ENCODE peak calls at places on chromosomes 11 and 22, in seven cellular contexts. L is fibroblast of lung, F is AG09319, T is gastrocnemius medialis, R is RWPE1, H is AG04449, Q is A549. X is an unnamed sample.

GRCh38 chr11:133506023-133506422 is 26.3 kb downstream of the OPCML start:
- DNase-seq in Q (no peak), F (no peak), T (no peak), L (no peak), H (no peak), R (no peak), X (no peak)

GRCh38 chr11:114168691-114169090 is 109.2 kb downstream of the ZBTB16 start:
- DNase-seq in R (no peak), L (no peak), Q (no peak), F (no peak), H (no peak), T (no peak), X (no peak)

GRCh38 chr22:49306632-49306975 is 521.1 kb downstream of the BRD1 start:
- DNase-seq in R (no peak), L (no peak), H (no peak), F (no peak), Q (no peak), T (no peak), X (no peak)

GRCh38 chr22:44824271-44824670 is 71.9 kb downstream of the ARHGAP8 start:
- DNase-seq in R (no peak), H (no peak), Q (no peak), T (no peak), L (no peak), F (no peak), X (peak)

GRCh38 chr11:85590848-85591483 is 36.2 kb downstream of the DLG2 start:
- DNase-seq in T (no peak), H (no peak), R (peak), F (peak), L (peak), Q (peak), X (no peak)

GRCh38 chr22:40030757-40031092 is 36.0 kb downstream of the FAM83F start:
- DNase-seq in L (no peak), H (no peak), Q (no peak), F (no peak), T (no peak), R (no peak), X (no peak)

GRCh38 chr22:29269731-29270474 is 1.8 kb downstream of the EWSR1 start:
- DNase-seq in F (no peak), T (no peak), L (peak), R (no peak), H (no peak), Q (no peak), X (no peak)

GRCh38 chr11:82980292-82980691 is 78.8 kb downstream of the DDIAS start:
- DNase-seq in L (peak), R (peak), H (peak), T (no peak), F (peak), Q (peak), X (no peak)

GRCh38 chr11:121138259-121138658 is 37.2 kb downstream of the TECTA start:
- DNase-seq in T (no peak), R (no peak), Q (no peak), L (no peak), F (no peak), H (no peak), X (no peak)

GRCh38 chr11:69335461-69336386 is 41.8 kb downstream of the MYEOV start:
- DNase-seq in F (no peak), T (no peak), R (no peak), L (peak), Q (no peak), H (no peak), X (no peak)

GRCh38 chr11:34416746-34417145 is 22.0 kb upstream of the CAT start:
- DNase-seq in T (no peak), F (no peak), H (no peak), L (no peak), Q (no peak), R (no peak), X (no peak)

GRCh38 chr11:134045799-134046635 is 22.9 kb upstream of the JAM3 start:
- DNase-seq in L (peak), Q (no peak), F (no peak), H (no peak), T (no peak), R (no peak), X (no peak)

GRCh38 chr11:65439331-65440181 is 17.0 kb downstream of the NEAT1 start:
- DNase-seq in L (peak), H (no peak), F (no peak), T (no peak), R (no peak), Q (peak), X (no peak)

GRCh38 chr22:24926849-24927579 is 19.5 kb downstream of the LHFPL7 start:
- DNase-seq in Q (no peak), H (no peak), T (no peak), F (no peak), L (peak), R (peak), X (no peak)

GRCh38 chr11:7905549-7905948 is 25.5 kb downstream of the OR10A6 start:
- DNase-seq in Q (no peak), L (no peak), F (no peak), T (no peak), H (no peak), R (no peak), X (no peak)

GRCh38 chr11:61603667-61604066 is 22.8 kb upstream of the SYT7 start:
- DNase-seq in T (no peak), H (no peak), L (no peak), R (no peak), F (no peak), Q (no peak), X (no peak)

GRCh38 chr11:86990520-86990919 is 35.3 kb upstream of the FZD4 start:
- DNase-seq in F (peak), H (no peak), L (peak), Q (peak), T (no peak), R (peak), X (no peak)

GRCh38 chr11:59802639-59803176 is 7.9 kb downstream of the MRPL16 start:
- DNase-seq in R (peak), L (peak), H (no peak), Q (peak), F (no peak), T (no peak), X (no peak)

GRCh38 chr22:39278040-39278439 is 33.3 kb upstream of the PDGFB start:
- DNase-seq in R (no peak), Q (no peak), L (peak), F (no peak), T (peak), H (no peak), X (no peak)

GRCh38 chr11:119366690-119367620 is 14.5 kb downstream of the USP2 start:
- DNase-seq in T (no peak), L (no peak), R (no peak), Q (no peak), F (no peak), H (no peak), X (no peak)

GRCh38 chr11:100515087-100515486 is 172.0 kb upstream of the ARHGAP42 start:
- DNase-seq in H (no peak), F (no peak), Q (peak), T (no peak), R (peak), L (peak), X (no peak)

GRCh38 chr22:41596776-41597634 is 7.4 kb upstream of the PMM1 start:
- DNase-seq in T (no peak), Q (peak), R (no peak), F (no peak), H (no peak), L (peak), X (no peak)

GRCh38 chr11:44709966-44710365 is 16.8 kb upstream of the TSPAN18 start:
- DNase-seq in R (no peak), H (no peak), L (peak), T (no peak), Q (no peak), F (no peak), X (no peak)

GRCh38 chr22:17633217-17633997 is 4.9 kb upstream of the ATP6V1E1 start:
- DNase-seq in Q (peak), R (peak), T (peak), F (no peak), L (peak), H (peak), X (no peak)

GRCh38 chr11:111851636-111852035 is 19.7 kb downstream of the ALG9 start:
- DNase-seq in F (no peak), R (no peak), Q (no peak), L (no peak), H (no peak), T (no peak), X (no peak)

GRCh38 chr11:6640036-6640984 is 15.3 kb downstream of the DCHS1 start:
- DNase-seq in H (no peak), Q (no peak), L (no peak), F (no peak), T (no peak), R (no peak), X (peak)

GRCh38 chr11:84645988-84646689 is 981.0 kb downstream of the DLG2 start:
- DNase-seq in T (no peak), Q (no peak), H (no peak), F (no peak), R (no peak), L (no peak), X (no peak)

GRCh38 chr11:75031224-75031753 is 42.6 kb downstream of the NEU3 start:
- DNase-seq in R (peak), L (peak), Q (peak), F (no peak), H (peak), T (no peak), X (no peak)

GRCh38 chr11:32400196-32400595 is 35.1 kb downstream of the WT1 start:
- DNase-seq in T (no peak), L (peak), Q (no peak), H (no peak), R (no peak), F (no peak), X (no peak)

GRCh38 chr11:126152586-126152985 is 58.9 kb downstream of the RPUSD4 start:
- DNase-seq in L (no peak), Q (no peak), H (no peak), T (no peak), R (no peak), F (no peak), X (no peak)

DNA sequence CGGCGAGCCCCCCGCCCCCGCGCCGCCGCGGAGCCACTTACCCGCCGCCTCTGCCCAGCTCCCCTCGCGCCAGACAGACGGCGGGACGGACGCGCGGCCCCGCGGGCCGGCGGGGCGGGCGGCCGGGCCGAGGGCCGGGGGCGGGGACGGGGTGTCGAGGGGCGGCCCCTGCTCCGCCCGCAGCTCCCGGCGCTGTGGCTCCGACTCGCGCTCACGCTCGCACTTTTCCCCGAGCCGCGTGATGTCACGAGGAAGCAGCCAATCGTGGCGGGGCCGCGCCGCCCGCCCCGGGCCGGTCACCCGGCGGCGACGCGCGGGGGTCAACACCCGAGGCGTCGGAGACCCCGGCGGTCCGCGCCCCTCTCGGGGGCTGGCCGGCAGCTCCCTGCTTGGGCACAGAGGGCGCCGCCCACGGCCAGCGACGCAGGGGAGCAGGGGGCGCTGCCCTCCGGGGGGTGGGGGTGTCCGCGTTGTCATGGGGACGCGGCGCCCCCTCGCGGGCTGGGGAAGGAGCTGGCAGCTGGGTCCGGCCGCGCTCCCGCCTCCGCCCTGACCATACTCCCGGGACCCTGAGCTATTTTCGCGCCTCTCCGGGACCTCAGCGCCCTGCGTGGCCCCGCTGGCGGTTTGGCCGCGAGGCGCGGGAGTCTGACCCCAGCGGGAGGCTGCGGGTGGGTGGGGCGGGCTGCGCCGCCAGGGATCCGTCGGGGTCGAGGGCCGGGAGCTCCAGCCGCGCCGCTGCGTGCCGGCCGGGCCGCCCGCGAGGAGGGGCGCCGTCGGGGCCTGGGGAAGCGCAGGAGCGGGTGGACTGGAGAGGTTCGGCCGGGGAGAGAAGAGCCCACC is at the start of gene CHRM4:
- DNase-seq in F (no peak), Q (peak), R (peak), T (no peak), H (no peak), L (peak), X (no peak)
- TF ChIP-seq CTCF in F (peak), Q (peak), R (peak), T (no peak), H (peak), L (peak), X (peak)

DNA sequence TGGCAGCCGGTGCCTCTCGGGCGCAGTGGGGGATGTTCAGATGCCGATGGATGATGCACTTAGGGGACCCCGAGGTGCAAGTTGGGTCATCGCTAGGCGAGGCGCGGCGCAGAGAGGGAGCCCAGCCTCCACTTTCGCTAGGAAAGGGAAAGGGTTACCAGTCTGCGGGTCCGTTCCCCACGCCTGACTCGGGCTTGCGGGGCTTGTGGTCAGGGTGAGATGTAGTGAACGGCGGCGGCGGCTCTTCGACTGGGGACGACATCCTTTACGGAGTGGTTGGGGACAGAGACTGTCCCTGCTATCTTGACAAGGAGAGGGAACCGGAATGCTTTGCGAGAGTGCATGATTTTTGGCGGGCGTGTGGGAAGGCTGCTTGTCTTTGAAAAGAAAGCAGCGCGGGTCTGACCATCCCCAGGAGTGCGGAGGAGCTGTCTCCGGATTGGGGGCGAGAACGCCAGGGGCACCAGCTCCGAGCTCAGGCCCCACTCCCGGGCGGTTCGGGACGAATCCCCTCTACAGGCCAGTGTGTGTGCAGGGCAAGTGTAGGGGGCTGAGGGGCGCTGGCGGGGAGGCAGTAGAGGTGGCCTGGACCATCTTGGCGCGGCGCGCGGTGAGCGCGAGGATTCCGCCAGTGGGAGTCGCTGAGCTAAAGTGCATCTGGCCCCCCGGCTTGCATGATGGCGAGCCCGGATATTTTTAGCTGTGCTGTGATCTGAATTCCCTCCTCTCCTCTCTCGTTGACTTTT is 1.1 kb downstream of the FAT3 start:
- DNase-seq in F (no peak), Q (no peak), H (no peak), T (no peak), L (no peak), R (no peak), X (peak)
- TF ChIP-seq CTCF in F (peak), Q (no peak), H (peak), T (no peak), L (peak), R (no peak), X (peak)

GRCh38 chr11:67647471-67647870 is 3.1 kb downstream of the ACY3 start:
- DNase-seq in Q (no peak), R (no peak), H (no peak), T (no peak), F (no peak), L (no peak), X (no peak)

GRCh38 chr11:67648796-67649613 is 1.5 kb downstream of the ACY3 start:
- DNase-seq in H (no peak), Q (no peak), T (no peak), L (no peak), F (no peak), R (no peak), X (no peak)

GRCh38 chr11:67649634-67650540 is 643 bp downstream of the ACY3 start:
- DNase-seq in F (no peak), L (no peak), R (no peak), Q (no peak), T (no peak), H (no peak), X (no peak)

GRCh38 chr11:67646535-67647336 is 3.8 kb downstream of the ACY3 start:
- DNase-seq in T (no peak), H (no peak), R (no peak), L (no peak), F (no peak), Q (no peak), X (peak)

DNA sequence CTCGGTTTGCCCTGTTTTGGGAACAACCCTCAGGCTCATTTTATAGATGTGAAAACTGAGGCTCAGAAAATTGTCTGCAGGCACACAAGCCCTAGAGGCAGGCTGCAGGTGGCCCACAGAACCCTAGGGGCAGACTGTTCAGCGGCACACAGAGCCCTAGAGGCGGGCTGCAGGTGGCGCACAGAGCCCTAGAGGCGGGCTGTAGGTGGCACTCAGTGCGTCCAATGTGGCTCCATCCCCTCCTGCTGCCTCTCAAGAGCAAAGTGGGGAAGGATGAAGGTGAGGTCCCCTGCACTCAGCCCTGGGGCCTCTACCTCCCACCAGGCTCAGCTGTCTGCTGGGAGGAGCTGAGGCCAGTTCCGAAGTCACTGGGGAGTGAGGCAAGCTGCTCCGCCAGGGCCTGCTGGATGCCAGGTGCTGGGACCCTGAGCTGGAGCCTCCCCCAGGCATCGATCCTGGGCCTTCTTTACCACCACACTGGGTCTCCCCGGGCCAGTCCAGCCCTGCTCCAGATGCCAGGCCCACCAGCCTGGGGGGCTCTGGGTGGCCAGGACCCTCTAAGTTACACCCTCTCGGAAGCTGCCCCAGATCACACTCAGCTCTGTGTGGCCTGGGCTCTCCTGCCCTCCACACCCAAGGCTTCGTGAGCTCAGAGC is 2.3 kb downstream of the ACY3 start:
- DNase-seq in R (no peak), H (no peak), F (no peak), L (no peak), T (no peak), Q (peak), X (no peak)
- TF ChIP-seq CTCF in R (no peak), H (peak), F (no peak), L (peak), T (no peak), Q (peak), X (no peak)

GRCh38 chr11:128326791-128327190 is 260.6 kb downstream of the ETS1 start:
- DNase-seq in T (no peak), L (no peak), F (no peak), H (no peak), R (no peak), Q (no peak), X (no peak)

GRCh38 chr11:128324051-128324481 is 263.3 kb downstream of the ETS1 start:
- DNase-seq in F (no peak), R (no peak), H (no peak), L (no peak), Q (no peak), T (no peak), X (no peak)

GRCh38 chr11:128327274-128327673 is 260.1 kb downstream of the ETS1 start:
- DNase-seq in L (no peak), H (no peak), T (no peak), Q (no peak), F (no peak), R (no peak), X (no peak)

GRCh38 chr11:128324531-128325141 is 262.7 kb downstream of the ETS1 start:
- DNase-seq in L (no peak), T (no peak), F (no peak), H (no peak), R (no peak), Q (no peak), X (no peak)

GRCh38 chr11:128323381-128323780 is 264.0 kb downstream of the ETS1 start:
- DNase-seq in L (no peak), T (no peak), R (no peak), Q (peak), F (no peak), H (no peak), X (no peak)
- TF ChIP-seq CTCF in L (peak), T (no peak), R (no peak), Q (no peak), F (peak), H (peak), X (no peak)

DNA sequence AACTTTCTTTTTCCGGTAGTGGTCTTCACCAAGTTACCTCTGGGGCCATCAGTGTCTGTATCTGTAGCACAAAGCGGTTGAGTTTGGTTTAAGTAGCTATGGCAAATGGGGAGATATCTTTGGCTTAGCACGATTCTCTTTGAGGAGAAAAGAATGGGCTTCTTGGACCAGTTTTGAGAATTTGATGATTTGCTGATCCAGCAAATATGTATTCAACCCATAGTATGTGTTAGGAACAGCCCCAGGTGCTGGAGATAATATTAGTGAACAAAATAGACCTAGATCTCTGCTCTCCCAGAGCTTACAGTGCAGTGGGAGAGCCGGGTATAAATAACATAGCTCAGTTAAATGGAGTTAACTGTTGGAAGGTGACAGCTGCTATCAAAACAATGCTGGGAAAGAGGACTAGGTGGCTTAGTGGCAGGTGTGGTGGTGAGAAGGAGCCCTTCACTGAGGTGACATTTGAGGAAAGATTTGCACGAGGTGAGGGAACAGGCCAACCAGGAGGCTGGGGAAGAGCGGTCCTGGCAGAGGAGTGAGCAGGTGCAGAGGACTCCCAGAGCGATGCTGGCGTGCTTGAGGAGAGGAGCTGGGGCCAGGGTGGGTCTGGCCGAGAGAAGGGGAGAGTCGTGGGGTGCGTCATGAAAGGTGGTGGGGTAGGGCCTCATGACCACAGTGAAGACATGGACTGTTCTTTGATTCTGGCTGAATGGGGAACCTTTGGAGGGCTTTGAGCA is 5.0 kb downstream of the TBC1D22A start:
- DNase-seq in T (no peak), L (no peak), Q (no peak), R (no peak), F (no peak), H (no peak), X (no peak)
- TF ChIP-seq CTCF in T (no peak), L (no peak), Q (no peak), R (no peak), F (no peak), H (no peak), X (no peak)